ENCODE peak calls at places on chromosomes 12 and 14, in four cellular contexts. One of them, this sample, is unnamed.

GRCh38 chr12:6074979-6075585 is 49.4 kb downstream of the VWF start:
- DNase-seq in SK-N-SH: no peak
- DNase-seq in MM.1S: peak; percentile 20
- DNase-seq in neural progenitor cell: peak; percentile 51
- DNase-seq in this sample: peak; percentile 46

GRCh38 chr12:55995366-55995765 is 1.7 kb upstream of the SUOX start:
- DNase-seq in MM.1S: no peak
- DNase-seq in SK-N-SH: no peak
- DNase-seq in neural progenitor cell: no peak
- DNase-seq in this sample: no peak

GRCh38 chr14:61326847-61327246 is 5.5 kb downstream of the PRKCH start:
- DNase-seq in MM.1S: no peak
- DNase-seq in SK-N-SH: peak; percentile 28
- DNase-seq in neural progenitor cell: no peak
- DNase-seq in this sample: peak; percentile 41

GRCh38 chr12:46450279-46450748 is 77.7 kb upstream of the SLC38A2 start:
- DNase-seq in SK-N-SH: no peak
- DNase-seq in MM.1S: no peak
- DNase-seq in neural progenitor cell: no peak
- DNase-seq in this sample: peak; percentile 78

GRCh38 chr12:46364777-46365580 is 7.6 kb downstream of the SLC38A2 start:
- DNase-seq in SK-N-SH: no peak
- DNase-seq in neural progenitor cell: no peak
- DNase-seq in MM.1S: no peak
- DNase-seq in this sample: peak; percentile 70

GRCh38 chr12:102634216-102634615 is 153.9 kb upstream of the IGF1 start:
- DNase-seq in SK-N-SH: no peak
- DNase-seq in neural progenitor cell: no peak
- DNase-seq in MM.1S: no peak
- DNase-seq in this sample: no peak

GRCh38 chr14:96272777-96273471 is 16.9 kb downstream of the BDKRB1 start:
- DNase-seq in SK-N-SH: no peak
- DNase-seq in MM.1S: no peak
- DNase-seq in neural progenitor cell: no peak
- DNase-seq in this sample: no peak

GRCh38 chr12:32290411-32290810 is 108.9 kb upstream of the FGD4 start:
- DNase-seq in neural progenitor cell: peak; percentile 15
- DNase-seq in MM.1S: no peak
- DNase-seq in SK-N-SH: no peak
- DNase-seq in this sample: no peak

GRCh38 chr12:71646512-71646911 is 17.1 kb downstream of the ZFC3H1 start:
- DNase-seq in neural progenitor cell: no peak
- DNase-seq in SK-N-SH: no peak
- DNase-seq in MM.1S: no peak
- DNase-seq in this sample: no peak
- H3K27ac ChIP-seq in neural progenitor cell: no peak overlapping the region
- H3K27ac ChIP-seq in SK-N-SH: no peak overlapping the region
- H3K27ac ChIP-seq in MM.1S: no peak overlapping the region
- H3K27ac ChIP-seq in this sample: no peak overlapping the region

DNA sequence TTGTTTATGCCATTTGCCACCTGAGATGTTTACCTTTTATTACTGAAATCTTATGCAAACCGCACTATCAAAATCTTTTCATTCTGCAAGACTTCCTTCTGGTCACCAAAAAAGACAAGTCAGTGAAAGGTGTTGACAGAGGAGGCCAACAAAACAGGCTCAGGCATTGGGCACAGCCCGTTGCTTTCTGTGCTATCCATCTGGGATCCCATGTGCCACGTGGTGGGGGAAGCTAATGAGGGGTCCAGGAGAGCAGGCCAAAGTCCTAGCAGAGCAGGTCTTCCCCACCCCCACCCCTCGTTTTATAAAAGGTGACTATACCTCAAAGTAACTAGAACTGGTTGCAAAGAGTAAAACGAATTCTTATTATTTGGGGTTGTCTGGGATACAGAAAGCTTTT is 1.2 kb downstream of the ALDH1L2 start:
- DNase-seq in SK-N-SH: no peak
- DNase-seq in MM.1S: no peak
- DNase-seq in neural progenitor cell: no peak
- DNase-seq in this sample: no peak
- H3K9ac ChIP-seq in SK-N-SH: peak overlapping the region; percentile 61
- H3K9ac ChIP-seq in MM.1S: peak overlapping the region; percentile 94
- H3K9ac ChIP-seq in neural progenitor cell: no peak overlapping the region
- H3K9ac ChIP-seq in this sample: no peak overlapping the region

GRCh38 chr12:109115758-109116610 is at the start of gene ACACB:
- DNase-seq in MM.1S: no peak
- DNase-seq in neural progenitor cell: peak; percentile 25
- DNase-seq in SK-N-SH: peak; percentile 62
- DNase-seq in this sample: peak; percentile 74
- H3K27ac ChIP-seq in MM.1S: peak within 1 kb of the TSS; percentile 81
- H3K27ac ChIP-seq in neural progenitor cell: peak within 1 kb of the TSS; percentile 5
- H3K27ac ChIP-seq in SK-N-SH: peak within 1 kb of the TSS; percentile 66
- H3K27ac ChIP-seq in this sample: peak within 1 kb of the TSS; percentile 34

GRCh38 chr14:101076451-101077220 is 173.1 kb upstream of the RTL1 start:
- DNase-seq in neural progenitor cell: no peak
- DNase-seq in SK-N-SH: peak; percentile 30
- DNase-seq in MM.1S: no peak
- DNase-seq in this sample: peak; percentile 12
- H3K9ac ChIP-seq in neural progenitor cell: no peak overlapping the region
- H3K9ac ChIP-seq in SK-N-SH: no peak overlapping the region
- H3K9ac ChIP-seq in MM.1S: no peak overlapping the region
- H3K9ac ChIP-seq in this sample: no peak overlapping the region

DNA sequence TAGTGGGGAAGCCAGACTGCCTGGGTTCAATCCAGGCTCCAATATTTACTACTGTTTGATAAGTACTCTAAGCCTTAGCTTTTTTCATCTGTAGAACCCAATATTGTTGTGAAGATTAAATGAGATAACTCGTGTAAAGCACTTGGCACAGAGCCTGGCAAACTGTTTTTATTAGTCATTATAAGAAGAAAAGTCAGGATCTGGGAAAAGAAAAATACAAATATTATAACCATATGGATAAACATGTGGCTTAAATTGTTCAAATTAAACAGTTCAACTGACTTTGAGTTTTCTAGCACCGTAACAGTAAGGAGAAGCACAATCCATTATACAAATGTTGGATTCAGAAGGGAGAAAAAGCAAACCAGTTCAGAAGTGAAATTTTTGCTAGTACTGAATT is 22.0 kb upstream of the CDK17 start:
- DNase-seq in SK-N-SH: no peak
- DNase-seq in MM.1S: no peak
- DNase-seq in neural progenitor cell: no peak
- DNase-seq in this sample: no peak
- H3K27ac ChIP-seq in SK-N-SH: no peak overlapping the region
- H3K27ac ChIP-seq in MM.1S: no peak overlapping the region
- H3K27ac ChIP-seq in neural progenitor cell: no peak overlapping the region
- H3K27ac ChIP-seq in this sample: no peak overlapping the region

GRCh38 chr14:105272623-105273022 is 24.3 kb downstream of the BTBD6 start:
- DNase-seq in SK-N-SH: no peak
- DNase-seq in MM.1S: no peak
- DNase-seq in neural progenitor cell: no peak
- DNase-seq in this sample: no peak

GRCh38 chr14:105269405-105269804 is 21.1 kb downstream of the BTBD6 start:
- DNase-seq in neural progenitor cell: no peak
- DNase-seq in MM.1S: no peak
- DNase-seq in SK-N-SH: no peak
- DNase-seq in this sample: no peak

GRCh38 chr14:105267820-105268548 is 19.7 kb downstream of the BTBD6 start:
- DNase-seq in MM.1S: no peak
- DNase-seq in SK-N-SH: no peak
- DNase-seq in neural progenitor cell: no peak
- DNase-seq in this sample: no peak

GRCh38 chr14:105271224-105271890 is 23.0 kb downstream of the BTBD6 start:
- DNase-seq in MM.1S: no peak
- DNase-seq in neural progenitor cell: no peak
- DNase-seq in SK-N-SH: peak; percentile 68
- DNase-seq in this sample: no peak

DNA sequence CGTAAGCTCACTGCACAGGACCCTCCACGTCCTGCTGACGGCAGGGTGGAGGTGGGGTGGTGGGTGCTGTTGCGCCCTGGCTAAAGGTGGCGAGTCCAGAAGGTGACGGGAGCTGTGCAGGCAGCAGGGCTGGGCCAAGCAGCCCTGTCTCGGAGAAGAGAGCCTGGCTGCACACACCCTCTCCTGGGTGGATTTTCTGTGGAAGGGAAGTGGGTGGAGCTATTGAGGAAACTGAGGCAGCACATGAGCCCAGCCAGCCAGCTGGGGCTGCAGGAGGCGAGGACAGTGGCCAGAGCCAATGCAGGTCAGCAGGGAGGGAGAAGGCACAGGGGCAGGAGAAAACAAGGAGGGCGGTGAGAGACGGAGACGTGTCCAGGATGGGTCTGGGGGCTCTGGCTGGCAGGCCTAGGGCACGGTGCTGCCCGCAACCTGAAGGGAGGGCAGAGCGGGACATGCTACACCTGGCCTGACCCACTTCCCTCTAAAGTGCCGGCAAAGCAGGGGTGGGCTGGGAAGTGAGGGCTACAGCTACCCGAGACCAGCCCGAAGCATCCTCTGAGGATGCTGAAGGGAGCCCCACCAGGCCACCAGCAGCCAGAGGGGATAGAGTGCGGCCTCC is 20.5 kb downstream of the BTBD6 start:
- DNase-seq in neural progenitor cell: no peak
- DNase-seq in SK-N-SH: no peak
- DNase-seq in MM.1S: no peak
- DNase-seq in this sample: no peak
- H3K9ac ChIP-seq in neural progenitor cell: no peak overlapping the region
- H3K9ac ChIP-seq in SK-N-SH: no peak overlapping the region
- H3K9ac ChIP-seq in MM.1S: no peak overlapping the region
- H3K9ac ChIP-seq in this sample: no peak overlapping the region

DNA sequence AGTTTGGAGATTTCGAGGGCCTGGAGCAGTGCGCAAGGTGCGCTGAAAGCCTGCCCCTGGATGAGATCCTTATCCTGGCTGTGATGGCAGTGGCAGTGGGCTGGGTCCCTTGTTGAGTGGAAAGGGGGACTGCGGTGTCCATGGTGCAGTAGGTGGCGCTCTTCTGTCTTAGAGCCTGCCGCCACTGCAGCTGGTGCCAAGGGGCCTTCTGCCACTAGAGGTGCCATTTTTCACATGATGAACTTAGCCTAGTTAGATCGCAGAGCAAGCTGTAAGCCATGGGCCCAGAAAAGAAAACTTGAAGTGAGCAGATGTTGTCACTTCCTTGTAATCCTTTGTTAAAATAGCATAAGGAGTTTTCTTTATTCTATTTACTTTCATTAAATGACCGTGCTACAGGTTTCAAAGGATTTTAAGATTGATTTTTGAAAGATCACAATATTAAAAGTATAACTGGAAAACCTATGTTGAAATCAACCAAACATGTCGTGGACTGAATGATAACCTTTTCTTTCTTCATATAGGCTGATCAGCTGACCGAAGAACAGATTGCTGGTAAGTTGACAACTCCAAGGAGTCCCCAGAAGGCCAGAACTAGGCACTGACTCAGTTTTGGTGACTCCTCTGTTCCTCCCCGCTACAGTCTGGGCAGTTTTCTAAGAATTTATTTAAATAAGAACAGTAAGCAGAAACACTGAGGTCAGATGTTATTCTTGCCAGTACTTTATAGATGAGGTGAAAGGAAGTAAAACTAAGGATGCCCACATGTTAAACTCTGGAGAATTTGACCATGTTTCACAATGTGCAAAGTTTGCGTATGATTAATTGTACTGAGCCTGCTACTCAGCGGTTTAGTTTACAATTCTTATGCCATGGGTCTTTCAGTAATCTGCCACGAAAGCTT is 3.0 kb downstream of the CALM1 start:
- DNase-seq in SK-N-SH: peak; percentile 89
- DNase-seq in MM.1S: peak; percentile 79
- DNase-seq in neural progenitor cell: peak; percentile 97
- DNase-seq in this sample: peak; percentile 92
- H3K27ac ChIP-seq in SK-N-SH: peak overlapping the region; percentile 86
- H3K27ac ChIP-seq in MM.1S: no peak overlapping the region
- H3K27ac ChIP-seq in neural progenitor cell: no peak overlapping the region
- H3K27ac ChIP-seq in this sample: peak overlapping the region; percentile 95